ENCODE peak calls at places on chromosomes 6 and 20, in six cellular contexts. V is NCI-H510A treated with DMSO at 0.1 percent for 48 hours, B is posterior vena cava, N is transverse colon, H is NCI-H1092, Q is Caki2. D is an unnamed sample.

GRCh38 chr20:24497851-24498250 is 28.4 kb downstream of the SYNDIG1 start:
- DNase-seq in N (no peak), Q (peak), H (peak), V (no peak), B (no peak), D (no peak)

GRCh38 chr6:89239338-89239737 is 22.2 kb upstream of the GABRR1 start:
- DNase-seq in V (no peak), Q (no peak), B (no peak), H (no peak), N (peak), D (no peak)

GRCh38 chr6:132215805-132216204 is 185.5 kb downstream of the MOXD1 start:
- DNase-seq in H (no peak), B (no peak), Q (no peak), N (no peak), V (no peak), D (no peak)

GRCh38 chr20:33443006-33443511 is 504 bp downstream of the SNTA1 start:
- DNase-seq in H (peak), N (peak), Q (no peak), V (no peak), B (peak), D (peak)

GRCh38 chr20:44118185-44119034 is 68.6 kb downstream of the JPH2 start:
- DNase-seq in V (no peak), B (no peak), N (no peak), Q (no peak), H (no peak), D (no peak)

GRCh38 chr6:126175251-126175650 is 164.7 kb upstream of the CENPW start:
- DNase-seq in Q (no peak), N (no peak), V (no peak), B (no peak), H (no peak), D (no peak)

GRCh38 chr6:16126881-16127280 is 2.0 kb upstream of the MYLIP start:
- DNase-seq in V (no peak), Q (no peak), B (no peak), N (no peak), H (no peak), D (no peak)

GRCh38 chr20:36847009-36847709 is 28.8 kb upstream of the TLDC2 start:
- DNase-seq in Q (no peak), H (no peak), V (no peak), N (peak), B (peak), D (no peak)

GRCh38 chr6:4864534-4864933 is 88.3 kb downstream of the CDYL start:
- DNase-seq in B (no peak), H (no peak), N (no peak), V (no peak), Q (no peak), D (no peak)

GRCh38 chr20:52047811-52048302 is 143.7 kb downstream of the ZFP64 start:
- DNase-seq in Q (no peak), B (no peak), N (no peak), V (no peak), H (no peak), D (no peak)

GRCh38 chr20:58544301-58544700 is 29.1 kb upstream of the APCDD1L start:
- DNase-seq in N (no peak), Q (no peak), V (no peak), H (no peak), B (no peak), D (no peak)

GRCh38 chr6:63858691-63859090 is 223.1 kb downstream of the PHF3 start:
- DNase-seq in N (no peak), H (no peak), B (no peak), V (no peak), Q (no peak), D (no peak)

GRCh38 chr20:63290677-63291472 is 2.1 kb upstream of the COL20A1 start:
- DNase-seq in B (no peak), Q (no peak), N (peak), V (peak), H (no peak), D (peak)

GRCh38 chr6:27870486-27870885 is 41.7 kb downstream of the OR2B2 start:
- DNase-seq in H (no peak), Q (no peak), B (no peak), N (no peak), V (no peak), D (no peak)

GRCh38 chr6:169722362-169723199 is 1.7 kb downstream of the PHF10 start:
- DNase-seq in H (peak), Q (peak), B (peak), V (no peak), N (peak), D (peak)

GRCh38 chr20:23125625-23126191 is 39.6 kb upstream of the CD93 start:
- DNase-seq in B (peak), N (peak), V (no peak), Q (no peak), H (no peak), D (no peak)

GRCh38 chr6:82842721-82843120 is 222.9 kb downstream of the UBE3D start:
- DNase-seq in Q (peak), H (no peak), B (no peak), N (no peak), V (no peak), D (no peak)

GRCh38 chr20:62703853-62704228 is 4.8 kb upstream of the NTSR1 start:
- DNase-seq in B (no peak), N (no peak), H (no peak), V (no peak), Q (no peak), D (no peak)

GRCh38 chr6:34346175-34347119 is 46.0 kb downstream of the NUDT3 start:
- DNase-seq in Q (peak), H (no peak), V (no peak), N (no peak), B (no peak), D (no peak)

GRCh38 chr6:131183427-131184095 is 48.3 kb downstream of the AKAP7 start:
- DNase-seq in Q (no peak), B (no peak), V (no peak), H (no peak), N (no peak), D (no peak)

GRCh38 chr6:82786251-82786650 is 279.4 kb downstream of the UBE3D start:
- DNase-seq in Q (no peak), V (peak), H (no peak), N (no peak), B (no peak), D (no peak)

GRCh38 chr6:145096846-145097245 is 638.5 kb downstream of the EPM2A start:
- DNase-seq in H (no peak), B (no peak), Q (no peak), N (no peak), V (no peak), D (no peak)

GRCh38 chr6:157376241-157376640 is 4.7 kb upstream of the ZDHHC14 start:
- DNase-seq in V (no peak), Q (no peak), N (no peak), H (no peak), B (no peak), D (no peak)

GRCh38 chr20:59634435-59635005 is 30.2 kb downstream of the PHACTR3 start:
- DNase-seq in H (no peak), Q (peak), N (no peak), B (peak), V (no peak), D (peak)

GRCh38 chr6:143528164-143528811 is 16.8 kb upstream of the FUCA2 start:
- DNase-seq in H (no peak), N (no peak), Q (no peak), V (no peak), B (no peak), D (no peak)